ENCODE peak calls at places on chromosome 2, in seven cellular contexts. K, L, S, T, W, O and C are unnamed samples.
A peak's percentile ranks its signal among the peaks of the same experiment; 100 is the strongest.

GRCh38 chr2:1715184-1716012 is 28.9 kb downstream of the PXDN start:
- DNase-seq in K (no peak), L (no peak), S (no peak), T (no peak), W (no peak), O (no peak), C (no peak)

GRCh38 chr2:1162768-1163584 is 212.3 kb downstream of the SNTG2 start:
- DNase-seq in K (peak; percentile 18), L (no peak), S (no peak), T (no peak), W (no peak), O (no peak), C (no peak)

GRCh38 chr2:96316999-96317398 is 8.1 kb upstream of the ITPRIPL1 start:
- DNase-seq in K (no peak), L (no peak), S (no peak), T (no peak), W (no peak), O (no peak), C (no peak)

GRCh38 chr2:228037915-228038314 is 143.6 kb downstream of the SPHKAP start:
- DNase-seq in K (no peak), L (no peak), S (no peak), T (no peak), W (no peak), O (peak; percentile 4), C (no peak)

GRCh38 chr2:127174176-127174575 is 45.9 kb downstream of the CYP27C1 start:
- DNase-seq in K (no peak), L (no peak), S (no peak), T (peak; percentile 51), W (no peak), O (no peak), C (peak; percentile 77)

GRCh38 chr2:189210250-189211075 is 30.9 kb upstream of the COL5A2 start:
- DNase-seq in K (no peak), L (no peak), S (peak; percentile 85), T (peak; percentile 76), W (no peak), O (peak; percentile 24), C (no peak)

GRCh38 chr2:238851751-238852150 is 3.9 kb downstream of the TWIST2 start:
- DNase-seq in K (no peak), L (no peak), S (no peak), T (no peak), W (no peak), O (no peak), C (no peak)

GRCh38 chr2:178383718-178384117 is 67.3 kb downstream of the PRKRA start:
- DNase-seq in K (no peak), L (no peak), S (no peak), T (no peak), W (no peak), O (no peak), C (no peak)